ENCODE peak calls at places on chromosomes 1 and 21, in nine cellular contexts. I is fibroblast of lung; Q is CD4-positive, alpha-beta memory T cell; W is K562; T is heart right ventricle; G is CD8-positive, alpha-beta memory T cell; P is cardiac muscle cell; S is aorta; K is adrenal gland. D is an unnamed sample.

GRCh38 chr1:207454046-207454964 is at the start of gene CR2:
- DNase-seq in I (peak), Q (peak), W (peak), T (no peak), G (peak), P (peak), S (peak), K (peak), D (no peak)

GRCh38 chr1:243513726-243514491 is 258.1 kb downstream of the SDCCAG8 start:
- DNase-seq in I (peak), Q (no peak), W (no peak), T (no peak), G (no peak), P (no peak), S (no peak), K (no peak), D (no peak)

GRCh38 chr21:43733529-43734071 is 14.7 kb downstream of the PDXK start:
- DNase-seq in I (peak), Q (no peak), W (no peak), T (no peak), G (no peak), P (no peak), S (peak), K (no peak), D (peak)

GRCh38 chr21:44462090-44462833 is 7.0 kb downstream of the LRRC3 start:
- DNase-seq in I (no peak), Q (no peak), W (no peak), T (no peak), G (no peak), P (no peak), S (peak), K (no peak), D (no peak)

GRCh38 chr1:30466610-30467009 is 256.8 kb downstream of the MATN1 start:
- DNase-seq in I (no peak), Q (no peak), W (no peak), T (no peak), G (no peak), P (no peak), S (no peak), K (no peak), D (no peak)

GRCh38 chr1:8317647-8318360 is at the start of gene SLC45A1:
- DNase-seq in I (peak), Q (peak), W (peak), T (peak), G (peak), P (peak), S (peak), K (peak), D (peak)

GRCh38 chr1:234954613-234955012 is 174.0 kb downstream of the TOMM20 start:
- DNase-seq in I (no peak), Q (no peak), W (no peak), T (no peak), G (no peak), P (no peak), S (no peak), K (no peak), D (no peak)

GRCh38 chr1:153364181-153364580 is 6.5 kb downstream of the S100A9 start:
- DNase-seq in I (no peak), Q (no peak), W (no peak), T (no peak), G (no peak), P (no peak), S (no peak), K (no peak), D (no peak)

GRCh38 chr1:144551107-144551542 is 41.6 kb upstream of the PPIAL4F start:
- DNase-seq in I (peak), Q (no peak), W (peak), T (no peak), G (no peak), P (no peak), S (no peak), K (no peak), D (no peak)

GRCh38 chr21:16192900-16193299 is 463.1 kb downstream of the USP25 start:
- DNase-seq in I (peak), Q (no peak), W (no peak), T (no peak), G (no peak), P (no peak), S (no peak), K (no peak), D (no peak)

GRCh38 chr1:59089343-59089742 is 207.6 kb upstream of the FGGY start:
- DNase-seq in I (no peak), Q (no peak), W (no peak), T (no peak), G (no peak), P (no peak), S (no peak), K (no peak), D (no peak)

GRCh38 chr1:43947890-43948437 is 1.2 kb downstream of the IPO13 start:
- DNase-seq in I (no peak), Q (no peak), W (peak), T (no peak), G (no peak), P (no peak), S (no peak), K (no peak), D (no peak)

GRCh38 chr1:171166361-171166760 is 18.7 kb upstream of the FMO2 start:
- DNase-seq in I (no peak), Q (no peak), W (no peak), T (no peak), G (no peak), P (no peak), S (no peak), K (no peak), D (no peak)

GRCh38 chr1:227941509-227942020 is 6.2 kb downstream of the WNT9A start:
- DNase-seq in I (no peak), Q (no peak), W (no peak), T (no peak), G (no peak), P (no peak), S (no peak), K (peak), D (no peak)

GRCh38 chr1:109040627-109041613 is 982 bp downstream of the WDR47 start:
- DNase-seq in I (peak), Q (no peak), W (peak), T (peak), G (no peak), P (peak), S (peak), K (peak), D (peak)

DNA sequence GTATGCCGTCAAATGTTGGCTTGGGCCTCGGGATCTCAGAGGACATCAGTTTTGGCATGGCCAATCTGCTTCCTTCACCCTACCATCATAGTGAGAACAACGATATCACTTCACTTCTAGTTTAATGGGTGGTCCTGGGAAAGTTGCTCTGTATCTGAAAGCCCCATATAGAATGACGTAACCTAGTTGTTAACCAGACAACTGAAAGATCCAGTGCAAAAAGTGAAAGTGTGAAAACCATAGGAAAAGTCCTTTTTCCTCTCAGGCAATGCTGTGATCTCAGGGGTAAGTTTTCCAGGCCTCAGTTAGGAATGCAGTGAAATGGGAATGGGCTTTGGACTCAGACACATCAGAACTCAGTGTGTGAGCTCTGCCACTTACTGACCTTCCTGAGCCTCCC is 18.6 kb upstream of the ATP1B1 start:
- DNase-seq in I (no peak), Q (no peak), W (no peak), T (no peak), G (no peak), P (no peak), S (no peak), K (no peak), D (no peak)
- H3K27ac ChIP-seq in I (no peak), Q (no peak), W (no peak), T (no peak), G (no peak), P (peak), S (no peak), K (no peak), D (no peak)

GRCh38 chr1:3117879-3118278 is 48.9 kb downstream of the PRDM16 start:
- DNase-seq in I (no peak), Q (no peak), W (no peak), T (no peak), G (no peak), P (no peak), S (no peak), K (no peak), D (no peak)

GRCh38 chr1:3119748-3120524 is 50.9 kb downstream of the PRDM16 start:
- DNase-seq in I (peak), Q (no peak), W (no peak), T (peak), G (no peak), P (no peak), S (no peak), K (no peak), D (no peak)

GRCh38 chr1:3116560-3116959 is 47.6 kb downstream of the PRDM16 start:
- DNase-seq in I (no peak), Q (no peak), W (no peak), T (no peak), G (no peak), P (no peak), S (no peak), K (no peak), D (no peak)

GRCh38 chr1:3120994-3121393 is 52.0 kb downstream of the PRDM16 start:
- DNase-seq in I (no peak), Q (no peak), W (no peak), T (no peak), G (no peak), P (no peak), S (no peak), K (no peak), D (no peak)

GRCh38 chr1:3119061-3119460 is 50.1 kb downstream of the PRDM16 start:
- DNase-seq in I (no peak), Q (no peak), W (no peak), T (no peak), G (no peak), P (no peak), S (no peak), K (no peak), D (no peak)
- H3K27ac ChIP-seq in I (no peak), Q (no peak), W (no peak), T (no peak), G (no peak), P (no peak), S (peak), K (no peak), D (no peak)

GRCh38 chr1:77976433-77977076 is 2.3 kb downstream of the FUBP1 start:
- DNase-seq in I (no peak), Q (no peak), W (peak), T (no peak), G (no peak), P (no peak), S (no peak), K (no peak), D (no peak)

GRCh38 chr1:77977989-77978292 is 931 bp downstream of the FUBP1 start:
- DNase-seq in I (no peak), Q (no peak), W (no peak), T (no peak), G (no peak), P (no peak), S (no peak), K (no peak), D (no peak)

GRCh38 chr1:77975386-77975785 is 3.5 kb downstream of the FUBP1 start:
- DNase-seq in I (peak), Q (no peak), W (no peak), T (no peak), G (no peak), P (no peak), S (no peak), K (no peak), D (no peak)

GRCh38 chr1:77978293-77978968 is 441 bp downstream of the FUBP1 start:
- DNase-seq in I (peak), Q (peak), W (peak), T (peak), G (peak), P (peak), S (peak), K (peak), D (no peak)

DNA sequence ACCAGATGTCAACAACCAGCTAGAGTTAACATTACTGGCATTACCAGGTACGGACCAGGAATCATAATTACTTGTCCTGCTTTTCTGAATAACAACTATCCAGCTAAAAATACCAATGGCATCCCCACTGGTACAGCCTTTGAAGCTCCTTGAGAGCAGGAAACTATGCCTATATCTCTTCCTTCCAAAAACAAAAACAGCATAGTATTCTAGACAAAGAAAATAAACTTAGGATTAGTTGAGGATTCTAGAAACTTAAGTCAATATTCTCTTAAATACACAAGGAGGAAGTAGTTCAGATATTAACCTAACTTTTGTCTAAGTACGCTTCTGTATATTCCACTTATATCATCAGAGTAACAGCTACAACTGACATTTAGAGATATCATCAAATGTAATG is 3.0 kb downstream of the FUBP1 start:
- DNase-seq in I (no peak), Q (no peak), W (no peak), T (no peak), G (no peak), P (no peak), S (no peak), K (no peak), D (no peak)
- H3K27ac ChIP-seq in I (no peak), Q (peak), W (peak), T (no peak), G (no peak), P (peak), S (no peak), K (peak), D (no peak)

DNA sequence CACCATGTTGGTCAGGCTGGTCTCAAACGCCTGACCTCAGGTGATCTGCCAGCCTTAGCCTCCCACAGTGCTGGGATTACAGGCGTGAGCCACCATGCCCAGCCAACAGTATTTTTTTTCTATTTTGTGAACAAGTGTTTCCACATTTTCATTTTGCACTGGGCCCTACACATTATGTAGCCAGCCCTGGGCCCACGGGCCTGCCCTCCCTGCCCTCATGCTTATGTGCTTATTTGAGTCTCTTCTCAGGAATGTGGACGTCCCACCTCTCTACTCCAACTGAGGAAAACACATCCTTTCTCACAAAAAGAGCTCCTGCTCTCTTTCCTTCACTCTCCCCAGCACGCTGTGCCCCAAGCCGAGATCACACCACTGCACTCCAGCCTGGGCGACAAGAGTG is 13.5 kb upstream of the ZBED6 start:
- DNase-seq in I (no peak), Q (no peak), W (no peak), T (no peak), G (no peak), P (no peak), S (no peak), K (no peak), D (no peak)
- H3K27ac ChIP-seq in I (no peak), Q (no peak), W (no peak), T (no peak), G (no peak), P (no peak), S (no peak), K (no peak), D (no peak)

DNA sequence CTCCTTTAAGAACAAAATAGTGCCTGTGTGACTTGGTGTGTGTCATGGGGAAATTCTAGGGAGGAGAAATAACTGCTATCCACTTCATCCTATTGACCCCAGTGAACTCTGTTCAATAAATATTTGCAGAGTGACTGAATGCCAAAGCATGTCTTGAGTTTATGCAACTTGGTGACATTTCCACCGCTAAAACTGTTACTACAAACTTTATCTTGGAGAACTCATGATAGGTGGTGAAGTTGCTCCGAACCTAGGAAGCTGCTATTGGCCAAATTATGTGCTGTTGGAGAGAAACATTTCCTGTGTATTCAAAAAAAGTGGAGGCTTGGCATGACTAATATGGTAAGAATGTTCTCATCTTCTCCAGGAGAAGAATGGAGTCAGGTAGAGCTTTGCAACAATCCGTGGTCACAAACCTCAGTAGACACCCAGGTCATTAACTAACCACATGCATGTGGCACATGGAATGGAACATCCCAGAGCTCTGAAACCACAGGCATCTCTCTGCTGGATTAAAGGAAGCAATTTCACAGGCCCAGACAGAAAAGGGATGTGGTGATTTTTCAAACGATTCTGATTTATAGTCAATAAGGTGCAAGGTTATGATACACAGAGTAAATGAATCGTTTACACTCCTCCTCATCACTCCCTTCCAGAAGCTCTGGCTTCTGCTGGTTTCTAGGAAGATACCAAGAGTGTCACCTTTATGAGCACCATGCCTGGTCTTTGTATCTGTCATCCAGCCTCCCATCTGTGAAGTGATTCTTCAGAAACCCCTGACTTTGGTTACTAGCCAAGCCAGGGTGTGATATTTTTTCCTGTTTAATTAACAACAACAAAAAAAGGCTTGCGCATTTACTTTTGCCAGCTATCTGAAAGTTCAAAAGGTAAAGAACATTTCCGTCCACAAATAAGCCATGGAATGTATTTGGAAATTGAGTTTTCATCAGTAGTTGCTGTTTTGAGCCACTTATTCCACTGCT is 361.1 kb downstream of the TGFB2 start:
- DNase-seq in I (peak), Q (no peak), W (no peak), T (no peak), G (no peak), P (no peak), S (no peak), K (no peak), D (no peak)
- H3K27ac ChIP-seq in I (no peak), Q (no peak), W (no peak), T (no peak), G (no peak), P (peak), S (no peak), K (no peak), D (no peak)

GRCh38 chr1:28456078-28456477 is 49.8 kb upstream of the RCC1 start:
- DNase-seq in I (peak), Q (no peak), W (no peak), T (peak), G (no peak), P (no peak), S (no peak), K (no peak), D (no peak)
- H3K27ac ChIP-seq in I (no peak), Q (no peak), W (no peak), T (no peak), G (no peak), P (peak), S (no peak), K (no peak), D (no peak)